ENCODE peak calls at places on chromosomes 13 and 19, in seven cellular contexts. M is thoracic aorta, R is dorsolateral prefrontal cortex, X is spleen, H is stomach, T is IMR-90, S is hepatocyte. Z is an unnamed sample.

GRCh38 chr13:90545070-90545840 is 802.2 kb upstream of the MIR17HG start:
- DNase-seq in X (no peak), R (no peak), H (no peak), S (no peak), M (no peak), T (no peak), Z (no peak)

GRCh38 chr19:57269515-57270250 is 10.6 kb upstream of the ZNF460 start:
- DNase-seq in R (no peak), T (peak), H (no peak), M (no peak), S (peak), X (no peak), Z (no peak)

GRCh38 chr19:55264531-55264930 is 5.7 kb upstream of the PPP6R1 start:
- DNase-seq in X (no peak), M (no peak), T (no peak), H (no peak), S (no peak), R (no peak), Z (no peak)

GRCh38 chr19:36136975-36137686 is 2.7 kb upstream of the CAPNS1 start:
- DNase-seq in S (no peak), H (peak), M (peak), R (no peak), T (peak), X (no peak), Z (no peak)

GRCh38 chr13:112233256-112233655 is 142.9 kb upstream of the SPACA7 start:
- DNase-seq in R (no peak), T (no peak), X (peak), S (no peak), H (no peak), M (no peak), Z (no peak)

GRCh38 chr19:30307191-30307974 is 64.8 kb upstream of the ZNF536 start:
- DNase-seq in S (no peak), R (no peak), M (no peak), T (no peak), H (no peak), X (no peak), Z (peak)

GRCh38 chr13:98447881-98448641 is 128.8 kb downstream of the STK24 start:
- DNase-seq in T (no peak), S (peak), H (no peak), R (peak), X (no peak), M (no peak), Z (no peak)

GRCh38 chr19:46296722-46297431 is at the start of gene HIF3A:
- DNase-seq in H (peak), S (peak), R (no peak), T (no peak), X (peak), M (no peak), Z (no peak)

GRCh38 chr19:40367577-40368434 is 19.3 kb downstream of the PLD3 start:
- DNase-seq in R (no peak), S (no peak), H (no peak), T (no peak), M (no peak), X (no peak), Z (no peak)

GRCh38 chr19:33292595-33293254 is 9.6 kb downstream of the CEBPA start:
- DNase-seq in M (no peak), H (no peak), T (no peak), X (peak), R (no peak), S (no peak), Z (no peak)

GRCh38 chr19:45742969-45743368 is 9.7 kb downstream of the MEIOSIN start:
- DNase-seq in M (no peak), S (no peak), H (no peak), X (no peak), T (no peak), R (no peak), Z (no peak)

GRCh38 chr19:49793561-49793840 is 19.6 kb downstream of the FUZ start:
- DNase-seq in S (no peak), T (peak), X (no peak), H (no peak), R (no peak), M (no peak), Z (no peak)

GRCh38 chr19:51600940-51601575 is 29.1 kb downstream of the SIGLEC5 start:
- DNase-seq in M (no peak), R (no peak), S (no peak), X (peak), T (no peak), H (no peak), Z (no peak)
- TF ChIP-seq CTCF in M (no peak), R (no peak), S (no peak), X (no peak), T (no peak), H (no peak), Z (no peak)

GRCh38 chr19:2453431-2454025 is 3.2 kb downstream of the LMNB2 start:
- DNase-seq in M (no peak), H (no peak), T (no peak), R (no peak), S (no peak), X (no peak), Z (no peak)
- H3K27ac ChIP-seq in M (no peak), H (no peak), T (no peak), R (no peak), S (no peak), X (no peak), Z (no peak)

DNA sequence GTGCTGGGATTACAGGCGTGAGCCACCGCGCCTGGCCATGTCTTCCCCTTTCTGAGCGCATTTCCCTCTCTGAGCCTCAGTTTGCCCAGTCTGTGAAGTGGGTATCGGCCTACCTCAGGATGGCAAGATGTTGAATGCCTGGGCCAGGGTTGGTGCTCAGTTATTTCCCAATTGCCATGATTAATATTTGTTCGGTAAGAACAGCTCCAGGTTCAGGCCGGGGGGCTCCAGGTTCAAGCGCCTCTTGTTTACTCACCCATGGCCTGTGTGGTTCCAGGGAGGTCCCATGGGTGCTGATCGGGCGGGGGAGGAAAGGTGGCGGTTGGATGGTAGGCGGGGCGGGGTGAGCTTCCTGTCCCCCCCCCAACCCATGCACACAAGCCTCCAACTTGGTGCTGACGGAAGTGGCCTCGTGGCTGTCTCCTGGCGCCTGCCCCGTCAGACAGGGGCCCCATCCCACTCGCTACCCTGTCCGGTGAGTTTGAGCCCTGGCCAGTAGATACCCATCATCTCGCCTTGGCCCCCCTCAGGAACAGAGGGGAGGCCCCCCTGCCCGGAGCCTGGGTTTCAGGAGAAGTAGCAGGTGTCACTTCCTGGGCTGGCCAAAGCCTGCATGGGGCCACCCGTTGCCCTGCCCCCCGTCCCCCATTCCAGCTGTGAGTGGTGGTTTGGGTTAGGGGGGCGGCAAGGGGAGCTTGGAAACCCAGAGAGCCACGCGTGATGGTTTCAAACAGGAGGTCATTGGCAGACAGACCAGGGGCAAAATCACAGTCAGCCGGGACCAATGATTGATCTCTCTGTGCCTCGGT is at the start of gene FCHO1:
- DNase-seq in R (no peak), S (no peak), T (no peak), M (no peak), H (peak), X (peak), Z (no peak)
- H3K4me3 ChIP-seq in R (no peak), S (no peak), T (no peak), M (peak), H (peak), X (peak), Z (peak)

GRCh38 chr19:3129112-3129511 is 6.7 kb upstream of the GNA15 start:
- DNase-seq in X (no peak), S (no peak), H (no peak), T (peak), R (no peak), M (no peak), Z (no peak)
- TF ChIP-seq CTCF in X (peak), S (peak), H (peak), T (peak), R (peak), M (no peak), Z (no peak)